ENCODE peak calls at places on chromosome 9, in eight cellular contexts. One of them, this sample, is unnamed.

GRCh38 chr9:91771864-91772263 is 178.2 kb downstream of the ROR2 start:
- DNase-seq in colonic mucosa: no peak
- DNase-seq in PC-3: no peak
- DNase-seq in hepatocyte: no peak
- DNase-seq in fibroblast of villous mesenchyme: no peak
- DNase-seq in HFF-Myc: no peak
- DNase-seq in gastrocnemius medialis: no peak
- DNase-seq in AG04449: no peak
- DNase-seq in this sample: no peak

GRCh38 chr9:112648624-112649023 is 69.3 kb downstream of the INIP start:
- DNase-seq in colonic mucosa: no peak
- DNase-seq in PC-3: no peak
- DNase-seq in hepatocyte: no peak
- DNase-seq in fibroblast of villous mesenchyme: no peak
- DNase-seq in HFF-Myc: no peak
- DNase-seq in gastrocnemius medialis: no peak
- DNase-seq in AG04449: no peak
- DNase-seq in this sample: no peak

GRCh38 chr9:126494264-126494663 is 119.5 kb upstream of the LMX1B start:
- DNase-seq in colonic mucosa: no peak
- DNase-seq in PC-3: peak; percentile 13
- DNase-seq in hepatocyte: no peak
- DNase-seq in fibroblast of villous mesenchyme: no peak
- DNase-seq in HFF-Myc: no peak
- DNase-seq in gastrocnemius medialis: no peak
- DNase-seq in AG04449: no peak
- DNase-seq in this sample: no peak

GRCh38 chr9:4214506-4214905 is 85.4 kb downstream of the GLIS3 start:
- DNase-seq in colonic mucosa: no peak
- DNase-seq in PC-3: no peak
- DNase-seq in hepatocyte: no peak
- DNase-seq in fibroblast of villous mesenchyme: peak; percentile 62
- DNase-seq in HFF-Myc: no peak
- DNase-seq in gastrocnemius medialis: no peak
- DNase-seq in AG04449: no peak
- DNase-seq in this sample: no peak

GRCh38 chr9:4299006-4299795 is 667 bp downstream of the GLIS3 start:
- DNase-seq in colonic mucosa: peak; percentile 51
- DNase-seq in PC-3: peak; percentile 18
- DNase-seq in hepatocyte: peak; percentile 67
- DNase-seq in fibroblast of villous mesenchyme: peak; percentile 68
- DNase-seq in HFF-Myc: no peak
- DNase-seq in gastrocnemius medialis: no peak
- DNase-seq in AG04449: no peak
- DNase-seq in this sample: no peak

GRCh38 chr9:3495850-3496249 is 30.0 kb downstream of the RFX3 start:
- DNase-seq in colonic mucosa: no peak
- DNase-seq in PC-3: no peak
- DNase-seq in hepatocyte: no peak
- DNase-seq in fibroblast of villous mesenchyme: no peak
- DNase-seq in HFF-Myc: no peak
- DNase-seq in gastrocnemius medialis: no peak
- DNase-seq in AG04449: no peak
- DNase-seq in this sample: no peak

GRCh38 chr9:5518937-5519319 is 8.6 kb downstream of the PDCD1LG2 start:
- DNase-seq in colonic mucosa: no peak
- DNase-seq in PC-3: no peak
- DNase-seq in hepatocyte: no peak
- DNase-seq in fibroblast of villous mesenchyme: no peak
- DNase-seq in HFF-Myc: no peak
- DNase-seq in gastrocnemius medialis: no peak
- DNase-seq in AG04449: no peak
- DNase-seq in this sample: no peak

GRCh38 chr9:123637596-123637939 is 281.6 kb downstream of the CRB2 start:
- DNase-seq in colonic mucosa: no peak
- DNase-seq in PC-3: no peak
- DNase-seq in hepatocyte: no peak
- DNase-seq in fibroblast of villous mesenchyme: peak; percentile 57
- DNase-seq in HFF-Myc: no peak
- DNase-seq in gastrocnemius medialis: no peak
- DNase-seq in AG04449: peak; percentile 31
- DNase-seq in this sample: no peak

GRCh38 chr9:134212809-134213507 is 48.6 kb upstream of the RNU6ATAC start:
- DNase-seq in colonic mucosa: no peak
- DNase-seq in PC-3: no peak
- DNase-seq in hepatocyte: no peak
- DNase-seq in fibroblast of villous mesenchyme: no peak
- DNase-seq in HFF-Myc: no peak
- DNase-seq in gastrocnemius medialis: peak; percentile 1
- DNase-seq in AG04449: no peak
- DNase-seq in this sample: no peak

GRCh38 chr9:129459550-129460322 is 161.2 kb downstream of the C9orf50 start:
- DNase-seq in colonic mucosa: no peak
- DNase-seq in PC-3: no peak
- DNase-seq in hepatocyte: no peak
- DNase-seq in fibroblast of villous mesenchyme: no peak
- DNase-seq in HFF-Myc: no peak
- DNase-seq in gastrocnemius medialis: no peak
- DNase-seq in AG04449: no peak
- DNase-seq in this sample: no peak

GRCh38 chr9:128940271-128940921 is 7.0 kb downstream of the DOLK start:
- DNase-seq in colonic mucosa: no peak
- DNase-seq in PC-3: no peak
- DNase-seq in hepatocyte: no peak
- DNase-seq in fibroblast of villous mesenchyme: no peak
- DNase-seq in HFF-Myc: no peak
- DNase-seq in gastrocnemius medialis: no peak
- DNase-seq in AG04449: no peak
- DNase-seq in this sample: no peak

GRCh38 chr9:133701321-133701980 is 36.7 kb downstream of the SARDH start:
- DNase-seq in colonic mucosa: no peak
- DNase-seq in PC-3: no peak
- DNase-seq in hepatocyte: no peak
- DNase-seq in fibroblast of villous mesenchyme: no peak
- DNase-seq in HFF-Myc: no peak
- DNase-seq in gastrocnemius medialis: no peak
- DNase-seq in AG04449: no peak
- DNase-seq in this sample: no peak

GRCh38 chr9:68637020-68637419 is 68.0 kb upstream of the PIP5K1B start:
- DNase-seq in colonic mucosa: peak; percentile 72
- DNase-seq in PC-3: no peak
- DNase-seq in hepatocyte: no peak
- DNase-seq in fibroblast of villous mesenchyme: no peak
- DNase-seq in HFF-Myc: no peak
- DNase-seq in gastrocnemius medialis: no peak
- DNase-seq in AG04449: no peak
- DNase-seq in this sample: no peak

GRCh38 chr9:93667006-93667405 is 90.6 kb downstream of the PHF2 start:
- DNase-seq in colonic mucosa: no peak
- DNase-seq in PC-3: no peak
- DNase-seq in hepatocyte: no peak
- DNase-seq in fibroblast of villous mesenchyme: no peak
- DNase-seq in HFF-Myc: no peak
- DNase-seq in gastrocnemius medialis: no peak
- DNase-seq in AG04449: no peak
- DNase-seq in this sample: no peak

GRCh38 chr9:118533101-118533500 is 828.9 kb downstream of the TLR4 start:
- DNase-seq in colonic mucosa: no peak
- DNase-seq in PC-3: no peak
- DNase-seq in hepatocyte: no peak
- DNase-seq in fibroblast of villous mesenchyme: peak; percentile 26
- DNase-seq in HFF-Myc: no peak
- DNase-seq in gastrocnemius medialis: no peak
- DNase-seq in AG04449: no peak
- DNase-seq in this sample: no peak

DNA sequence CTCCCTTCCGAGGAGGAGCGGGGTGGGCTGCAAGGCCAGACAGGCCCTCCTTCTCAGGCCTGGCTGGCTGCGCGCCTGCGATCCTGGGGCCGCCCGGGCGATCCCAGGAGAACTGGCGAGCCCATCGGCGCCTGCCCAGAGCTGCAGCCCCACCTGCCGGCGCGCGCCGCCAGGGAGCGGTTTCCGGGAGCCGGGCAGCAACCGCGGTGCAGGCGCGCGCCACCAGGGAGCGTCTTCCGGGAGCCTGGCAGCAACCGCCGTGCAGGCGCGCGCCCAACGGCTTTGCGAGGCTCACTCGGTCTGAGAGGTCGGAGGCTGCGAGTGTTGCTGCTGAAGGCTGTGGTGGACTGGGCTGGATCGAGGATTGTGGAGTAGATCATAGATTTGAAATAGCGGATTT is 668.7 kb downstream of the SPATA31A6 start:
- DNase-seq in colonic mucosa: peak; percentile 70
- DNase-seq in PC-3: peak; percentile 32
- DNase-seq in hepatocyte: peak; percentile 72
- DNase-seq in fibroblast of villous mesenchyme: peak; percentile 2
- DNase-seq in HFF-Myc: no peak
- DNase-seq in gastrocnemius medialis: no peak
- DNase-seq in AG04449: no peak
- DNase-seq in this sample: peak; percentile 2
- H3K4me3 ChIP-seq in colonic mucosa: peak overlapping the region; percentile 38
- H3K4me3 ChIP-seq in PC-3: no peak overlapping the region
- H3K4me3 ChIP-seq in hepatocyte: no peak overlapping the region
- H3K4me3 ChIP-seq in fibroblast of villous mesenchyme: no peak overlapping the region
- H3K4me3 ChIP-seq in HFF-Myc: no peak overlapping the region
- H3K4me3 ChIP-seq in gastrocnemius medialis: peak overlapping the region; percentile 17
- H3K4me3 ChIP-seq in AG04449: peak overlapping the region; percentile 40
- H3K4me3 ChIP-seq in this sample: peak overlapping the region; percentile 49

GRCh38 chr9:95506438-95506691 is 10.4 kb downstream of the PTCH1 start:
- DNase-seq in colonic mucosa: peak; percentile 45
- DNase-seq in PC-3: peak; percentile 21
- DNase-seq in hepatocyte: peak; percentile 43
- DNase-seq in fibroblast of villous mesenchyme: peak; percentile 57
- DNase-seq in HFF-Myc: no peak
- DNase-seq in gastrocnemius medialis: no peak
- DNase-seq in AG04449: no peak
- DNase-seq in this sample: no peak
- TF ChIP-seq CTCF in colonic mucosa: no peak
- TF ChIP-seq CTCF in PC-3: no peak
- TF ChIP-seq CTCF in hepatocyte: no peak
- TF ChIP-seq CTCF in fibroblast of villous mesenchyme: no peak
- TF ChIP-seq CTCF in HFF-Myc: no peak
- TF ChIP-seq CTCF in gastrocnemius medialis: no peak
- TF ChIP-seq CTCF in AG04449: no peak
- TF ChIP-seq CTCF in this sample: no peak

GRCh38 chr9:83218411-83219090 is 155.6 kb upstream of the RASEF start:
- DNase-seq in colonic mucosa: no peak
- DNase-seq in PC-3: no peak
- DNase-seq in hepatocyte: no peak
- DNase-seq in fibroblast of villous mesenchyme: no peak
- DNase-seq in HFF-Myc: no peak
- DNase-seq in gastrocnemius medialis: no peak
- DNase-seq in AG04449: no peak
- DNase-seq in this sample: no peak

GRCh38 chr9:83220737-83221136 is 157.8 kb upstream of the RASEF start:
- DNase-seq in colonic mucosa: no peak
- DNase-seq in PC-3: peak; percentile 63
- DNase-seq in hepatocyte: peak; percentile 65
- DNase-seq in fibroblast of villous mesenchyme: peak; percentile 7
- DNase-seq in HFF-Myc: no peak
- DNase-seq in gastrocnemius medialis: no peak
- DNase-seq in AG04449: peak; percentile 14
- DNase-seq in this sample: peak; percentile 91

GRCh38 chr9:83219924-83220438 is 157.0 kb upstream of the RASEF start:
- DNase-seq in colonic mucosa: no peak
- DNase-seq in PC-3: no peak
- DNase-seq in hepatocyte: peak; percentile 39
- DNase-seq in fibroblast of villous mesenchyme: no peak
- DNase-seq in HFF-Myc: no peak
- DNase-seq in gastrocnemius medialis: no peak
- DNase-seq in AG04449: no peak
- DNase-seq in this sample: peak; percentile 38

DNA sequence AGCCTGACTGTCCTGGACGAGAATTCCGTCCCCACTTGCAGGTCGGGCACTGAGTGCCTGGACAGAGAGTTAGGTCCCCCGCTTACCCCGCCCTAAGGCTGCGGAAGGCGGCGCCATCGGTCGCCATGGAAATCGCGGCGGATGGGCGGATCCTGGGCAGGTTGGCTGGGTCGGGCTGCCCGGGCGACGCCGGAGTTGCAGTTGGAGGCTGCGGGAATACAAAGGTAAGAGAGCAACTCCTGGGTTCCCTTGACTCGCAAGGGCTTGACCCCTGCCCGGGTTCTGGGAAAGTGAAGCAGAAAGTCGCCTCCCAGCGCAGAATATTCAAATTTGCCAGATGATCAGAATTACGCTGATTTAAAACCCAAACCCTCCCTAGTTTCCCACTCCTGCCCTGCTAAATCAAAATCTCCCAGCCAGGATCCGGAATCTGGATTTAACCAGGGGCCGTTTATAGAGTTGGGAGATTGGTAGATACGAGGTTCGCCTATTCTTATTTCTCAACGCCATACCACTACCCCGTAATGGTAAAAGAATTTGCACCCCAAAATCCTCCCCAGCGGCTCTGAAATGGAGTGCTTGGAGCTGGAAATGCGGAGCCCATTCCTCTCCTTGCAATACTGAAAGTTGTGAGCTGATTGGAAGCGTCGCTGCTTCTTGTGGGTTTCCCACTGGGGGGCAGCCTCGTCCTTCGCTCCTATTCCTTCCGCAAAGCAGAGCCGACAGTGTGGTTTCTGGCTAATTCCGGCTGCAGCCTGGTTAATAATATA is 156.4 kb upstream of the RASEF start:
- DNase-seq in colonic mucosa: peak; percentile 83
- DNase-seq in PC-3: peak; percentile 59
- DNase-seq in hepatocyte: peak; percentile 91
- DNase-seq in fibroblast of villous mesenchyme: peak; percentile 75
- DNase-seq in HFF-Myc: no peak
- DNase-seq in gastrocnemius medialis: peak; percentile 67
- DNase-seq in AG04449: peak; percentile 12
- DNase-seq in this sample: peak; percentile 80
- H3K4me3 ChIP-seq in colonic mucosa: peak overlapping the region; percentile 37
- H3K4me3 ChIP-seq in PC-3: peak overlapping the region; percentile 78
- H3K4me3 ChIP-seq in hepatocyte: peak overlapping the region; percentile 76
- H3K4me3 ChIP-seq in fibroblast of villous mesenchyme: peak overlapping the region; percentile 70
- H3K4me3 ChIP-seq in HFF-Myc: peak overlapping the region; percentile 54
- H3K4me3 ChIP-seq in gastrocnemius medialis: peak overlapping the region; percentile 62
- H3K4me3 ChIP-seq in AG04449: peak overlapping the region; percentile 62
- H3K4me3 ChIP-seq in this sample: peak overlapping the region; percentile 83

GRCh38 chr9:83708515-83709158 is 879 bp upstream of the UBQLN1 start:
- DNase-seq in colonic mucosa: peak; percentile 79
- DNase-seq in PC-3: peak; percentile 24
- DNase-seq in hepatocyte: peak; percentile 88
- DNase-seq in fibroblast of villous mesenchyme: peak; percentile 78
- DNase-seq in HFF-Myc: peak; percentile 2
- DNase-seq in gastrocnemius medialis: peak; percentile 92
- DNase-seq in AG04449: no peak
- DNase-seq in this sample: peak; percentile 31

GRCh38 chr9:83715794-83716193 is 8.0 kb upstream of the UBQLN1 start:
- DNase-seq in colonic mucosa: no peak
- DNase-seq in PC-3: no peak
- DNase-seq in hepatocyte: no peak
- DNase-seq in fibroblast of villous mesenchyme: no peak
- DNase-seq in HFF-Myc: no peak
- DNase-seq in gastrocnemius medialis: no peak
- DNase-seq in AG04449: no peak
- DNase-seq in this sample: no peak

GRCh38 chr9:83715221-83715620 is 7.5 kb upstream of the UBQLN1 start:
- DNase-seq in colonic mucosa: no peak
- DNase-seq in PC-3: no peak
- DNase-seq in hepatocyte: no peak
- DNase-seq in fibroblast of villous mesenchyme: peak; percentile 32
- DNase-seq in HFF-Myc: no peak
- DNase-seq in gastrocnemius medialis: no peak
- DNase-seq in AG04449: no peak
- DNase-seq in this sample: no peak

GRCh38 chr9:83714316-83714715 is 6.6 kb upstream of the UBQLN1 start:
- DNase-seq in colonic mucosa: no peak
- DNase-seq in PC-3: peak; percentile 6
- DNase-seq in hepatocyte: no peak
- DNase-seq in fibroblast of villous mesenchyme: no peak
- DNase-seq in HFF-Myc: no peak
- DNase-seq in gastrocnemius medialis: no peak
- DNase-seq in AG04449: no peak
- DNase-seq in this sample: no peak
- TF ChIP-seq CTCF in colonic mucosa: no peak
- TF ChIP-seq CTCF in PC-3: peak; percentile 44
- TF ChIP-seq CTCF in hepatocyte: no peak
- TF ChIP-seq CTCF in fibroblast of villous mesenchyme: peak; percentile 30
- TF ChIP-seq CTCF in HFF-Myc: peak; percentile 20
- TF ChIP-seq CTCF in gastrocnemius medialis: peak; percentile 20
- TF ChIP-seq CTCF in AG04449: no peak
- TF ChIP-seq CTCF in this sample: peak; percentile 41